ENCODE peak calls at places on chromosomes 3 and 15, in four cellular contexts. I is GM12865, J is heart left ventricle, S is left lung. A is an unnamed sample.

GRCh38 chr3:79767953-79768282 is at the start of gene ROBO1:
- DNase-seq in I (no peak), J (no peak), S (no peak), A (no peak)

GRCh38 chr3:184299488-184300376 is 691 bp downstream of the PSMD2 start:
- DNase-seq in I (no peak), J (no peak), S (no peak), A (no peak)

GRCh38 chr3:34995771-34996430 is 643.4 kb upstream of the ARPP21 start:
- DNase-seq in I (no peak), J (no peak), S (no peak), A (no peak)

GRCh38 chr3:23343509-23343908 is 140.4 kb downstream of the UBE2E2 start:
- DNase-seq in I (no peak), J (no peak), S (no peak), A (no peak)

GRCh38 chr3:133563186-133563591 is 10.3 kb upstream of the CDV3 start:
- DNase-seq in I (no peak), J (no peak), S (no peak), A (no peak)

GRCh38 chr3:58241321-58242044 is 3.9 kb downstream of the ABHD6 start:
- DNase-seq in I (no peak), J (no peak), S (no peak), A (no peak)

GRCh38 chr3:12946661-12947316 is 105.4 kb upstream of the RPL32 start:
- DNase-seq in I (no peak), J (no peak), S (no peak), A (no peak)

GRCh38 chr3:183213415-183213814 is 39.6 kb upstream of the B3GNT5 start:
- DNase-seq in I (no peak), J (no peak), S (no peak), A (no peak)

GRCh38 chr3:125128861-125129501 is 73.2 kb upstream of the HEG1 start:
- DNase-seq in I (peak), J (no peak), S (no peak), A (no peak)

GRCh38 chr15:93223803-93224202 is 134.8 kb upstream of the RGMA start:
- DNase-seq in I (peak), J (no peak), S (no peak), A (no peak)

GRCh38 chr15:75727031-75727531 is 14.4 kb upstream of the CSPG4 start:
- DNase-seq in I (no peak), J (no peak), S (no peak), A (no peak)

GRCh38 chr3:53164911-53165310 is 3.9 kb downstream of the PRKCD start:
- DNase-seq in I (no peak), J (no peak), S (no peak), A (no peak)

GRCh38 chr15:88814393-88814792 is 11.2 kb downstream of the ACAN start:
- DNase-seq in I (no peak), J (no peak), S (no peak), A (no peak)
- TF ChIP-seq CTCF in I (no peak), J (no peak), S (no peak), A (no peak)

GRCh38 chr3:55569033-55569518 is 82.0 kb upstream of the WNT5A start:
- DNase-seq in I (no peak), J (no peak), S (no peak), A (no peak)
- TF ChIP-seq CTCF in I (no peak), J (no peak), S (no peak), A (no peak)

GRCh38 chr3:56453027-56453426 is 15.2 kb downstream of the ERC2 start:
- DNase-seq in I (no peak), J (no peak), S (no peak), A (no peak)
- TF ChIP-seq CTCF in I (no peak), J (no peak), S (no peak), A (no peak)

GRCh38 chr15:33278816-33279612 is 31.8 kb upstream of the RYR3 start:
- DNase-seq in I (no peak), J (no peak), S (peak), A (no peak)
- TF ChIP-seq CTCF in I (no peak), J (no peak), S (no peak), A (no peak)

GRCh38 chr3:179446501-179446900 is 4.8 kb downstream of the GNB4 start:
- DNase-seq in I (peak), J (no peak), S (no peak), A (no peak)
- TF ChIP-seq CTCF in I (peak), J (peak), S (no peak), A (peak)

DNA sequence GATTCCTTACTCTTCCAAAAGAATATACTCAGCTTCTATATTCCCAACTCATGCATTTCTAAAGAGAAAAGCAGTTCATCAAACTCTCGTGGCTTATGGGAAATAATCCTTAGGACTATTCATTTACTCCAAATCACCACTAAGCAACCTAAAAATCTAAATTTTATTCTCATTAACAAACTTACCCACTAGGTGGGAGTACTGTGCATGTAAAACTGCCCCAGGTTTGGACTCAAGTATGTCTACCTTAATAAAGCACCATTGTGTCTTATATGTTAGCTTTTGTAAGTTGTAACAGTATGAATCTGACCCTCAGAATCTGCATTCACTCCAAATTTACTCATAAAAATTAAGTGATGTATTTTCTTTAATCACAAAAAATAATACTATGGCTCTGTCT is 25.3 kb downstream of the RAD18 start:
- DNase-seq in I (peak), J (no peak), S (no peak), A (no peak)
- TF ChIP-seq CTCF in I (peak), J (peak), S (no peak), A (peak)

GRCh38 chr15:89406218-89406716 is 71.6 kb upstream of the POLG start:
- DNase-seq in I (no peak), J (no peak), S (no peak), A (no peak)

GRCh38 chr15:89408512-89409183 is 74.0 kb upstream of the POLG start:
- DNase-seq in I (no peak), J (no peak), S (no peak), A (no peak)

GRCh38 chr15:89409184-89409992 is 74.8 kb upstream of the POLG start:
- DNase-seq in I (no peak), J (no peak), S (no peak), A (no peak)

GRCh38 chr15:89404023-89404422 is 69.4 kb upstream of the POLG start:
- DNase-seq in I (no peak), J (no peak), S (no peak), A (no peak)

DNA sequence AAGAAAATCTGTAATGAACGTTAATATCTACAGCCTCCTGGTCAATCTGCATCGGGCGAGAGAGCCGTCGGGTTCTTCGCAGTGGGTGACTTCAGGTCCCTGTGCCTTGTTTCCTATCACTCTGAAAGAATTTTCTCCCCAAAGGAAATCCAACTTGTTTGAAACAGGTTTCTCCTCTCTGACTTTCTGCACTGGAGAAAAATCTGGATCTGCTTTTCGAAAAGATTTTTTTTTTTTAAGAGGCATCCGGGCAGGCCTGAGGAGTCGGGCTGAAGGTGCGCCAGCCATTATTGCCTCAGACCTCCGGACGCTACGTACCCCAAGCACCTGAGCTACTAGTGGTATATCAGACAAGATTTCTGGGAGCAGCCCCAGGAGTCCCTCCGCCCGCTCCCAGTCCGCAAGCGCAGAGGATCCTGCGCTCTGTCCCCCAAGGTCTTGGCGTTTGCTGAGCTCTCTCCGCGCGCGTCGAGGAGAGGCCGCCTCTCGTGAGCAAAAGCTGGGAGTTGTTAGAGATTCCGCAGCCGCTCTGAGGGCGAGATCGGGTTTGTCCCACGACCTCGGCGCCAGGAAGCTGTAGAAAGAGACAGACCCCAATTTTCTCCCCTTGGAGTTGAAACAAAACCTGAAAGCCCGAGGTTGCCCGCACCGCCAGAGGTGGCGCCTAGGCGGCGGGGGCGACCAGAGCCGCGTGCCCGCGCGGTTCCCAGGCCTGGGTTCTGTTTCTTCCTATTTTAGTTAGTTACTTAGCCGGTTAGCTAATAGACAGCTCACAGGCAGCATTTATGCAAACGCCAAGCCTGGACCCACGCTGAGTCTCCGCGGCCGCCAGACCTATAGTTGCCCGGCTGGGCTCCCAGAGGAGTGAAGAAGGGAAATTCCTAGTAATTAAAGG is 72.4 kb upstream of the POLG start:
- DNase-seq in I (no peak), J (no peak), S (no peak), A (no peak)
- TF ChIP-seq CTCF in I (no peak), J (no peak), S (no peak), A (peak)

DNA sequence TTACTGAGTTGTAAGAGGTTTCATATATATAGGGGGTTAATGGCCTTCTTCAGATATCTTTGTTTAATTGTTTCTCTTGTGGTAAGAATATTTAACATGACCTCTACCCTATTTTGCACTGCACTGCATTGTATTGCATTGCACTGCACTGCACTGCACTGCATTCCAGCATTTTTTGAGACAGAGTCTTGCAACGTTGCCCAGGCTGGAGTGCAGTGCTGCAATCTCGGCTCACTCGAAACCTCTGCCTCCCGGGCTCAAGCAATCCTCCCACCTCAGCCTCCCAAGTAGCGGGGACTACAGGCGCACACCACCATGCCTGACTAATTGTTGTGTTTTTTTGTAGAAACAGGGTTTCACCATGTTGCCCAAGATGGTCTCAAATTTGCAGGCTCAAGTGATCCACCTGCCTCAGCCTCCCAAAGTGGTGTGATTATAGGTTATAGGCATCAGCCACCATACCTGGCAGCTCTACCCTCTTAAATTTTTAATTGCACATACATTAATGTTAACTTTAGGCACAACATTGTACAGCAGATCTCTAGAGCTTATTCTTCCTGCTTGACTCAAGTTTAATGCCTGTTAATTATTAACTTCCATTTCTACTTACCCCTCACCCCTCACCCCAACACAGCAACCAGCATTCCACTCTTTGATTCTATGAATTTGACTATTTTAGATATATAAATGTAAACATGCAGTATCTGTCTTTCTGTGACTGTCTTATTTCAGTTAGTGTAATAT is 38.4 kb downstream of the NEDD4 start:
- DNase-seq in I (no peak), J (no peak), S (no peak), A (no peak)
- TF ChIP-seq CTCF in I (no peak), J (no peak), S (no peak), A (no peak)

GRCh38 chr15:81280086-81280485 is 43.9 kb downstream of the STARD5 start:
- DNase-seq in I (no peak), J (no peak), S (no peak), A (no peak)

GRCh38 chr15:81281176-81281735 is 42.7 kb downstream of the STARD5 start:
- DNase-seq in I (no peak), J (no peak), S (no peak), A (no peak)

GRCh38 chr15:81279621-81280051 is 44.3 kb downstream of the STARD5 start:
- DNase-seq in I (no peak), J (no peak), S (no peak), A (no peak)

GRCh38 chr15:81281925-81282895 is 41.7 kb downstream of the STARD5 start:
- DNase-seq in I (no peak), J (no peak), S (no peak), A (no peak)

DNA sequence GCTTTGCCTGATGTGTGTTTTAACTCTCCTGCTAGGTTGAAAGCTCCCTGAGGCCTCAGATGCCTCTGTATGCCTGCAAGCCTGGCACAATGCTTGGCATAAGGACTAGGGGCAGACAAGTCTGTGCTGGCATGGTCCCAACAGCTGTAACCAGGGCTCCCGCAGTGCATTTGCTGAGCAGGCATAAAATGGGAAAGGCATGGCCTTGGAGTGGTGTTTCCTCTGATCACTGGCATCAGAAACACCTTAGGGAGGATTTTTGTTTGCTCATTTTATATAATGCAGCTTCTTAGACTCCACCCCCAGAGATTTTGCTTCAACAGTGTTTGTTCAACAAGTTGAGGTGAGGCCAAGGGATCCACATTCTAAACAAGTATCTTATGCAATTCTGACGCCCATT is 43.2 kb downstream of the STARD5 start:
- DNase-seq in I (no peak), J (no peak), S (no peak), A (no peak)
- TF ChIP-seq CTCF in I (no peak), J (no peak), S (no peak), A (no peak)

GRCh38 chr15:85592148-85592547 is 202.6 kb downstream of the KLHL25 start:
- DNase-seq in I (no peak), J (no peak), S (no peak), A (no peak)
- TF ChIP-seq CTCF in I (no peak), J (peak), S (no peak), A (peak)

A was measured in type B pancreatic cell.